ENCODE peak calls at places on chromosomes 5 and 9, in five cellular contexts. L, J, S, N and W are unnamed samples.

GRCh38 chr9:81393985-81394811 is 295.1 kb downstream of the TLE1 start:
- DNase-seq in L (no peak), J (no peak), S (no peak), N (no peak), W (peak; percentile 40)

GRCh38 chr9:68872026-68872501 is 141.8 kb downstream of the PRKACG start:
- DNase-seq in L (no peak), J (no peak), S (no peak), N (no peak), W (no peak)

GRCh38 chr5:9545301-9545958 is 445 bp downstream of the SEMA5A start:
- DNase-seq in L (no peak), J (no peak), S (no peak), N (peak; percentile 20), W (peak; percentile 27)

GRCh38 chr9:13279284-13280162 is at the start of gene MPDZ:
- DNase-seq in L (peak; percentile 45), J (no peak), S (no peak), N (peak; percentile 70), W (peak; percentile 57)

GRCh38 chr5:418681-419121 is 24.3 kb upstream of the EXOC3 start:
- DNase-seq in L (no peak), J (no peak), S (no peak), N (peak; percentile 79), W (no peak)

GRCh38 chr5:69468631-69469030 is 24.0 kb upstream of the OCLN start:
- DNase-seq in L (no peak), J (no peak), S (no peak), N (no peak), W (no peak)

GRCh38 chr9:83034026-83034425 is 28.9 kb downstream of the RASEF start:
- DNase-seq in L (no peak), J (no peak), S (no peak), N (no peak), W (no peak)

GRCh38 chr5:22557251-22557650 is 295.9 kb downstream of the CDH12 start:
- DNase-seq in L (no peak), J (no peak), S (no peak), N (no peak), W (no peak)

GRCh38 chr5:115541586-115541985 is 3.0 kb downstream of the FEM1C start:
- DNase-seq in L (no peak), J (no peak), S (no peak), N (no peak), W (no peak)

GRCh38 chr9:95724253-95724991 is 151.1 kb upstream of the ERCC6L2 start:
- DNase-seq in L (no peak), J (peak; percentile 37), S (peak; percentile 61), N (no peak), W (no peak)

GRCh38 chr9:7844283-7844682 is 44.7 kb upstream of the DMAC1 start:
- DNase-seq in L (no peak), J (no peak), S (no peak), N (no peak), W (no peak)

GRCh38 chr5:78417026-78417425 is 56.6 kb downstream of the SCAMP1 start:
- DNase-seq in L (no peak), J (no peak), S (no peak), N (no peak), W (no peak)

GRCh38 chr9:98502311-98502975 is 206.3 kb downstream of the GABBR2 start:
- DNase-seq in L (peak; percentile 19), J (no peak), S (no peak), N (no peak), W (no peak)

GRCh38 chr9:83707518-83707767 is 315 bp downstream of the UBQLN1 start:
- DNase-seq in L (peak; percentile 77), J (no peak), S (no peak), N (peak; percentile 84), W (no peak)

GRCh38 chr5:42064821-42065220 is 139.7 kb downstream of the FBXO4 start:
- DNase-seq in L (no peak), J (no peak), S (no peak), N (no peak), W (no peak)

GRCh38 chr9:124149992-124150391 is 107.8 kb upstream of the NEK6 start:
- DNase-seq in L (no peak), J (no peak), S (no peak), N (no peak), W (no peak)

GRCh38 chr9:98983295-98984268 is 39.9 kb downstream of the COL15A1 start:
- DNase-seq in L (peak; percentile 71), J (no peak), S (no peak), N (no peak), W (no peak)

GRCh38 chr9:127173063-127173462 is 50.6 kb upstream of the ANGPTL2 start:
- DNase-seq in L (peak; percentile 8), J (no peak), S (no peak), N (no peak), W (no peak)

GRCh38 chr5:95390812-95391492 is at the start of gene FAM81B:
- DNase-seq in L (no peak), J (no peak), S (no peak), N (no peak), W (no peak)

DNA sequence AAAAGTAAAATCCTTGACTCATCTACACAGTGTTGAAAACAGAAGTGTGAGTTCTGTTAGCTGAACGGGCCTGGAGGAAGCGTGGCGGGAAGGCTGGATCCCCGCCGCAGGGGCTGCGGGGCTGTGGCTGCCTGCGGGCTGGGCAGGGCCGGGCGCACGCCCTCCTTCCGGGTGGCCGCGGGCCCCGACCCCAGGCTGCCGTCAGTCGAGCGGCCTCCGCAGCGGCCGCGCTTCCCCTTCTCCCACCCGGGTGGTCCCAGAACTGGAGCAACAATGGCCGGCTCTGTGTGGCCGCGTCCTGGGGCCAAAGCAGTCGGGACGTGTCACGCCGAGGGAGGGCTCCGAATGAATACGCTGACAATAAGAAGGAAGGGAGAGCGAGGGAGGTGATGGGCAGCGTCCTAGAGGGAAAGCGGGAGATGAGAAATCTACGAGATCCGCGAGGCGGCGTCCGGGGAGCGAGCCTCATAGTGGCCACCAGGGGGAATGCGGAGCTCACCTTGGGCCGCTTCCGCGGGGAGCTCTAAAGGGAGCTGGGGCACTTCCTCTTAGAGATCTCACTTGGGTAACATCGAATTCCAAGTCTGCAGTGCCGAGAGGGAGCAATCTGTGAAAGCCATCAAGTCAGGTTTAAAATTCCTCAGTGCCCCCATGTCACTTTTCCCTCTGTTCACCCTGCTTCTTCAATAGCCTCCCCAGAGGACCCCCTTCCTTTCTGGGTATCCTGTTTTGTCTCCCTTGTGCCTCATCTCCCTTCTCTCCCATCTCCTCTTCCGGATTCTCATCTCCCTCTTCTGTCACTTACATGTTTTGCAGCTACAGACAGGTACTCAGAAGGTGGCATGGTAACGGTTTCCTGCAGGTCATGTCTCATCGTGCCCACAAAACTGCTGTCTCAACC is 83.9 kb downstream of the SLC1A3 start:
- DNase-seq in L (peak; percentile 97), J (peak; percentile 22), S (peak; percentile 61), N (peak; percentile 75), W (peak; percentile 62)
- H3K4me3 ChIP-seq in L (peak overlapping the region; percentile 29), J (peak overlapping the region; percentile 45), S (peak overlapping the region; percentile 68), N (peak overlapping the region; percentile 65), W (peak overlapping the region; percentile 33)

GRCh38 chr9:2260401-2261306 is 245.5 kb downstream of the SMARCA2 start:
- DNase-seq in L (no peak), J (no peak), S (no peak), N (no peak), W (no peak)

GRCh38 chr9:2253814-2254550 is 238.8 kb downstream of the SMARCA2 start:
- DNase-seq in L (no peak), J (no peak), S (no peak), N (no peak), W (no peak)

GRCh38 chr9:2257530-2257929 is 242.4 kb downstream of the SMARCA2 start:
- DNase-seq in L (no peak), J (no peak), S (no peak), N (no peak), W (no peak)

DNA sequence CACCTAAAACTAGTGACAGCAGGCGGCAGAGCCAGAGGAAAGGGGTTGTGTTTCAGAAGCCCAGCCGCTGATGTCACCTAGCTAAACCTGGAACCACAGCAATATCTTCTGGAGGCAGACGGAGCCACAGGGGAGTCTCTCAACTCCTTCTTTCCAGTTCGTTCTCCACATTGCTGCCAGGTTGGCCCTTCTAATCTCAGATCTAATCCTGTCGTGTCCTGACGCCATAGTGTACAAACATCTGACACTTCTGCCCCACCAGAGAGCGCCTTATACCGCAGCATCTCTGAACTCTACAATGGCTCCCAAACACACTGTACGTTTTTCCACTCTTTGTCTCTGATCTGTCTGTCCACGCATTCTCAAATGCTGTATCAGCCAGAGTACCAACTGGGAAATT is 240.0 kb downstream of the SMARCA2 start:
- DNase-seq in L (no peak), J (no peak), S (no peak), N (no peak), W (no peak)
- H3K9me3 ChIP-seq in L (no peaks in the 10 kb centered on the region), J (no peaks in the 10 kb centered on the region), S (no peaks in the 10 kb centered on the region), N (no peaks in the 10 kb centered on the region), W (no peaks in the 10 kb centered on the region)

DNA sequence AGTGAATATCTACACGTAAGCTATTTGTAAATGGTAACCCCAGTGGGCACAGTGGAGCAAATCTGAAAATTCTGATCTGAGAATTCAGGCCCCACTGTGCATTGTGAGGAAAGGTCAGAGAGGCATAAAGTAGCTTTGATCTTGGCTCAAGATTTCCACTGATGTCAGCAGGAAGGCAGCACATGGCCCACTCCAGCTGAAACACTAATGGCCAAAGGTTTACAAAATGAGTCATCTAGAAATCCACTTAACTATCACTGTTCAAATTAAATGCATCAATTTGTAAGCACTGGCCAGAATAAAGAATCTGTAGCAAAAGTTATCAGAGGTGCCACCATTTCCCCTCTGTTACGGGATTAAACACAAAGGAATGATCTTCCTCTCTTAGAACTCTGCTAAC is 191.6 kb downstream of the C9orf152 start:
- DNase-seq in L (peak; percentile 54), J (no peak), S (no peak), N (no peak), W (no peak)
- H3K4me3 ChIP-seq in L (no peak overlapping the region), J (no peak overlapping the region), S (no peak overlapping the region), N (no peak overlapping the region), W (no peak overlapping the region)

GRCh38 chr5:178768371-178769260 is 38.2 kb upstream of the ZNF354A start:
- DNase-seq in L (no peak), J (no peak), S (no peak), N (no peak), W (no peak)

GRCh38 chr5:178762960-178763359 is 32.5 kb upstream of the ZNF354A start:
- DNase-seq in L (no peak), J (no peak), S (no peak), N (no peak), W (no peak)

GRCh38 chr5:178766936-178767912 is 36.8 kb upstream of the ZNF354A start:
- DNase-seq in L (no peak), J (no peak), S (no peak), N (no peak), W (no peak)

GRCh38 chr5:178762391-178762790 is 31.9 kb upstream of the ZNF354A start:
- DNase-seq in L (no peak), J (no peak), S (no peak), N (no peak), W (no peak)

DNA sequence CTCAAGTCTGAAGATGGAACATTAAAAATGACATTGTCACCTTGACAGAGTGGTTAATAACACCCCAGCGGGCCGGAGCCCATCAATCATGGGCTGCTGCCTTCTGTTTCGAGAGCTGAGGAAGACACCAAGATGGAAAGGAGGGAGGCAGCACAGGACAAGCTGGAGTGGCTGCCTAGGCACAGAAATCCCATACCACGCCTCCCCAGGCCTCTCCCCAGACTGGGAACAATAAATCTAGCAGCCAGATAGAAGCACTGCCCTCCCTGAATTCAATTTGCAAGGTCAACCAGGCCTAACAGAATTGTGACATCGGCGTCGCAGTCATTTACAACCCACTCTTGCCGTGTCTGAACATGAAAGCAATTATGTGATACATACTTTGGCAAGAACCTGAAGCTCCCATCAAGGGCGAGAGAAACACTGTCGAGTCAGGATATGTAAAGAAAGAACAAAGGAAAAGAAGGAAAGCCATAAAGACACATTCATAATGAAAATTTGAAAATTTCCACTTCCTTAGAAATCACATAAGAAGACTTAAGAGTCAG is 35.4 kb upstream of the ZNF354A start:
- DNase-seq in L (no peak), J (no peak), S (no peak), N (no peak), W (no peak)
- H3K9me3 ChIP-seq in L (peaks cover 34% of the 10 kb centered on the region), J (no peaks in the 10 kb centered on the region), S (no peaks in the 10 kb centered on the region), N (peaks cover 4% of the 10 kb centered on the region), W (no peaks in the 10 kb centered on the region)